ENCODE peak calls at places on chromosomes 16 and 17, in five cellular contexts. F, E, K, A and Z are unnamed samples. For H3K9me3, the result is how much of the 10 kb centered on the place peaks cover.

GRCh38 chr17:33014751-33015150 is 23.1 kb downstream of the SPACA3 start:
- DNase-seq in F (peak), E (no peak), K (no peak), A (peak), Z (no peak)

GRCh38 chr17:82972836-82973372 is 106.5 kb upstream of the METRNL start:
- DNase-seq in F (no peak), E (no peak), K (no peak), A (no peak), Z (no peak)

GRCh38 chr17:5092139-5093010 is 14.1 kb downstream of the ZFP3 start:
- DNase-seq in F (no peak), E (no peak), K (no peak), A (peak), Z (no peak)

GRCh38 chr17:78338860-78339259 is 21.0 kb downstream of the SOCS3 start:
- DNase-seq in F (no peak), E (peak), K (no peak), A (no peak), Z (no peak)

GRCh38 chr16:48231675-48232214 is 12.4 kb upstream of the LONP2 start:
- DNase-seq in F (peak), E (peak), K (no peak), A (peak), Z (peak)

GRCh38 chr16:48164907-48165715 is 9.3 kb upstream of the ABCC12 start:
- DNase-seq in F (peak), E (peak), K (peak), A (peak), Z (peak)

GRCh38 chr16:14240216-14240843 is 169.2 kb downstream of the MRTFB start:
- DNase-seq in F (no peak), E (no peak), K (no peak), A (peak), Z (no peak)

GRCh38 chr16:87826798-87827587 is 42.3 kb downstream of the SLC7A5 start:
- DNase-seq in F (no peak), E (no peak), K (no peak), A (no peak), Z (no peak)

GRCh38 chr17:8900626-8901585 is 33.4 kb upstream of the PIK3R6 start:
- DNase-seq in F (no peak), E (no peak), K (no peak), A (no peak), Z (no peak)

GRCh38 chr16:61295311-61295710 is 740.9 kb downstream of the CDH8 start:
- DNase-seq in F (no peak), E (peak), K (no peak), A (no peak), Z (no peak)

GRCh38 chr16:77822656-77823055 is 34.3 kb downstream of the VAT1L start:
- DNase-seq in F (no peak), E (no peak), K (no peak), A (no peak), Z (no peak)

GRCh38 chr16:55294129-55294528 is 29.9 kb upstream of the IRX6 start:
- DNase-seq in F (no peak), E (no peak), K (no peak), A (no peak), Z (no peak)

GRCh38 chr17:81490599-81490992 is 22.0 kb downstream of the ACTG1 start:
- DNase-seq in F (no peak), E (no peak), K (no peak), A (no peak), Z (no peak)

GRCh38 chr17:2996208-2996855 is 67.1 kb downstream of the OR1D5 start:
- DNase-seq in F (no peak), E (no peak), K (no peak), A (peak), Z (no peak)

GRCh38 chr17:38628441-38628840 is 22.7 kb upstream of the SRCIN1 start:
- DNase-seq in F (peak), E (peak), K (no peak), A (no peak), Z (no peak)

GRCh38 chr17:71937914-71938313 is 182.9 kb upstream of the SOX9 start:
- DNase-seq in F (no peak), E (no peak), K (no peak), A (no peak), Z (no peak)

GRCh38 chr17:48611213-48611612 is 396 bp upstream of the HOXB7 start:
- DNase-seq in F (peak), E (no peak), K (no peak), A (no peak), Z (no peak)

GRCh38 chr16:88593489-88593888 is 23.3 kb downstream of the ZC3H18 start:
- DNase-seq in F (no peak), E (no peak), K (no peak), A (no peak), Z (no peak)

GRCh38 chr16:74521691-74522090 is 85.2 kb downstream of the GLG1 start:
- DNase-seq in F (no peak), E (no peak), K (no peak), A (peak), Z (no peak)

GRCh38 chr16:72847187-72848044 is 200.5 kb downstream of the ZFHX3 start:
- DNase-seq in F (peak), E (no peak), K (no peak), A (peak), Z (no peak)

GRCh38 chr17:50274142-50274944 is at the start of gene TMEM92:
- DNase-seq in F (peak), E (no peak), K (peak), A (no peak), Z (no peak)

GRCh38 chr16:67227567-67227921 is 614 bp downstream of the TMEM208 start:
- DNase-seq in F (no peak), E (no peak), K (no peak), A (no peak), Z (no peak)

GRCh38 chr16:31094088-31094423 is 541 bp downstream of the VKORC1 start:
- DNase-seq in F (no peak), E (peak), K (no peak), A (no peak), Z (no peak)

GRCh38 chr16:12502671-12503070 is 301.0 kb downstream of the CPPED1 start:
- DNase-seq in F (no peak), E (no peak), K (no peak), A (no peak), Z (no peak)

GRCh38 chr17:58391302-58391984 is 25.9 kb downstream of the RNF43 start:
- DNase-seq in F (peak), E (peak), K (peak), A (peak), Z (no peak)
- H3K4me3 ChIP-seq in F (peak), E (no peak), K (no peak), A (no peak), Z (no peak)

DNA sequence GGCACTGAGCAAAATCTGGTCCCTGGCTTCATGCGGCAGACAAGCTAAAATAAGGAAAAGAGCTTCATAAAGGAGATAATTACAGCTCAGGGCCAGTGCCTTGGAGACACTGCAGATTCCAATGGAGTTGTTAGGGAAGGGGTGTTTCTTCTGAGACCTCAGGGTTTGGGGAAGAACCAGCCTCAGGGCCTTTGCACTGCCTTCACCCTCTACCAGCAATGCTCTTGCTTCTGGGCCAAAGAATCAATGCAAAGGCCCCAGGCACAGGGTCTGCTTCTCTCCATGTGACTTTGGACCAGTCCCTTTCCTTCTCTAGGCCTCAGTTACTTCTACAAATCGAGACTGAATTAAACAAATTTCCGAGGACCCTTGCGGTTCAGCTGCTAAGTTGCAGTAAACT is 36.2 kb upstream of the GAN start:
- DNase-seq in F (no peak), E (no peak), K (no peak), A (no peak), Z (no peak)
- H3K9me3 ChIP-seq in F (under half), E (under half), K (under half), A (under half), Z (under half)

GRCh38 chr16:27640277-27640600 is 90.3 kb downstream of the KATNIP start:
- DNase-seq in F (no peak), E (peak), K (no peak), A (no peak), Z (no peak)
- H3K4me3 ChIP-seq in F (no peak), E (no peak), K (no peak), A (no peak), Z (no peak)

DNA sequence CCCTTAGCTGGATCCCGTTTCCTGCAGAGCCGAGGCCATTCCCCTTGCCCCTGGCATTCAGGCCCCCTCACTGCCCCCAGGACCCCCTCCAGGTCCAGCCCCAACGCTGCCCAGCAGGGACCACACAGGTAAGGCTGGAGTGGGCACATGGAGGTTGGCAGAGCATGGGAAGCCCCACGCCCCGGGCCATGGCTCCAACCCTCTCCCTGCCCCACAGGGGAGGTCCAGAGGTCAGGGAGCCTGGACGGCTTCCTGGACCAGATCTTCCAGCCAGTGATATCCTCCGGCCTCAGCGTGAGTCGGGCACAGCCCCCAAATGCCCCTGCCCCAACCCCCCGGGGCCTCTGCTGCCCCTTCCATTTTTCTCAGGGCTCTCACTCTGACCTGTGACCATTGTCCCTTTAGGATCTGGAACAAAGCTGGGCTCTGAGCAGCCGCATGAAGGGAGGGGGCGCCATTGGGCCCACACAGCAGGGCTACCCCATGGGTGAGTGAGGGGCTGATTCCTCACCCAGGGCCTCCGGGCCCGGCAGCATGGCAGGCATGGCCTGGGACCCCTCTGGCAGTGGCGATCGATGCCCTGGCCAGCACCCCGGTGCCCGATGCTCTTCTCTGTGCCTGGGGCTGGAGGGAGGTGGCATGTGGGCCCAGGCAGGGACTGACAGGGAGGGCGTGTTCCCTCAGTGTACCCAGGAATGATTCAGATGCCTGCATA is 18.5 kb upstream of the SMIM5 start:
- DNase-seq in F (no peak), E (no peak), K (no peak), A (no peak), Z (no peak)
- H3K9me3 ChIP-seq in F (under half), E (under half), K (under half), A (under half), Z (under half)

GRCh38 chr17:61405047-61405685 is 5.5 kb downstream of the TBX2 start:
- DNase-seq in F (no peak), E (no peak), K (peak), A (peak), Z (no peak)

GRCh38 chr17:61402978-61403845 is 3.6 kb downstream of the TBX2 start:
- DNase-seq in F (no peak), E (no peak), K (peak), A (peak), Z (no peak)

GRCh38 chr17:61405686-61406542 is 6.3 kb downstream of the TBX2 start:
- DNase-seq in F (no peak), E (no peak), K (peak), A (peak), Z (no peak)

GRCh38 chr17:61404702-61405046 is 5.0 kb downstream of the TBX2 start:
- DNase-seq in F (no peak), E (no peak), K (no peak), A (no peak), Z (no peak)

GRCh38 chr17:61403846-61404701 is 4.4 kb downstream of the TBX2 start:
- DNase-seq in F (no peak), E (no peak), K (peak), A (peak), Z (no peak)
- H3K4me3 ChIP-seq in F (no peak), E (no peak), K (peak), A (peak), Z (peak)

GRCh38 chr16:35753559-35754390 is 2294.4 kb downstream of the TP53TG3F start:
- DNase-seq in F (no peak), E (no peak), K (peak), A (no peak), Z (no peak)
- H3K9me3 ChIP-seq in F (under half), E (under half), K (under half), A (under half), Z (half or more)

GRCh38 chr17:15377608-15378007 is 36.2 kb upstream of the TEKT3 start:
- DNase-seq in F (no peak), E (no peak), K (no peak), A (peak), Z (peak)
- H3K4me3 ChIP-seq in F (no peak), E (no peak), K (no peak), A (no peak), Z (no peak)

GRCh38 chr16:68553186-68553585 is 14.1 kb downstream of the ZFP90 start:
- DNase-seq in F (no peak), E (no peak), K (no peak), A (no peak), Z (no peak)

DNA sequence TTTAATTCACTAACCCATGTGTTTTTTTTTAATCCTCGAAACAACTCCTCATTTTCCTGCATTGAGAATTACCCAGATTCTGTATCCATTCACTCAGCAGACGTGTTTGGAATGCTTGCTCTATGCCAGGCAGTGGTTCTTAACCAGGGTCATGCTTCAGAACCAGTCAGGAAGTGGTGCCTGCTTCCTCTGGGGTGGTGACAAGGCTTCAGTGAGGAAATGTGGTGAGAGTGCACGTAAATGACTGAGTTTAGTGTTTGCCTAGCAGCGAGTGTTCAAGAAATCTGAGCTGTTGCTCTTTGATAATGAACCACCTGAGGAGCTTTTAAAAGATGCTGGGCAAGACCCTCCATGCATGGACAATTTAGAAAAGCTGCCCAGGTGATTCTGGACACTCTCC is 9.9 kb downstream of the ZFP90 start:
- DNase-seq in F (no peak), E (no peak), K (no peak), A (no peak), Z (no peak)
- H3K9me3 ChIP-seq in F (half or more), E (under half), K (under half), A (under half), Z (half or more)

GRCh38 chr17:35732806-35733136 is 1.3 kb downstream of the RASL10B start:
- DNase-seq in F (no peak), E (no peak), K (no peak), A (no peak), Z (no peak)
- H3K4me3 ChIP-seq in F (no peak), E (no peak), K (no peak), A (no peak), Z (peak)

GRCh38 chr16:68577352-68577853 is 38.3 kb downstream of the ZFP90 start:
- DNase-seq in F (no peak), E (no peak), K (no peak), A (no peak), Z (no peak)

GRCh38 chr16:68575082-68575481 is 36.0 kb downstream of the ZFP90 start:
- DNase-seq in F (no peak), E (peak), K (no peak), A (no peak), Z (no peak)

GRCh38 chr16:68574479-68574878 is 35.4 kb downstream of the ZFP90 start:
- DNase-seq in F (no peak), E (no peak), K (no peak), A (no peak), Z (no peak)
- H3K9me3 ChIP-seq in F (half or more), E (under half), K (half or more), A (under half), Z (half or more)